ENCODE peak calls at places on chromosomes 3 and 15, in eight cellular contexts. O is PC-9; U is mammary epithelial cell; H is transverse colon; A is CD4-positive, alpha-beta T cell; R is heart left ventricle; Y is MCF 10A; C is glutamatergic neuron. B is an unnamed sample.

GRCh38 chr15:51172190-51172589 is 77.5 kb upstream of the TNFAIP8L3 start:
- DNase-seq in A (no peak), H (no peak), R (no peak), O (no peak), C (no peak), Y (no peak), U (no peak), B (no peak)

GRCh38 chr3:194369522-194370279 is at the start of gene LRRC15:
- DNase-seq in O (peak), R (no peak), C (no peak), A (no peak), Y (peak), U (peak), H (peak), B (no peak)

GRCh38 chr3:123394391-123395022 is 54.4 kb downstream of the ADCY5 start:
- DNase-seq in C (no peak), Y (no peak), H (no peak), U (no peak), O (no peak), A (no peak), R (no peak), B (no peak)

GRCh38 chr3:120743556-120744195 is 1.1 kb downstream of the GTF2E1 start:
- DNase-seq in A (no peak), C (no peak), R (no peak), Y (no peak), U (peak), O (no peak), H (no peak), B (no peak)

GRCh38 chr3:123383101-123384053 is 65.5 kb downstream of the ADCY5 start:
- DNase-seq in U (no peak), H (no peak), R (peak), O (peak), C (no peak), A (no peak), Y (no peak), B (no peak)

GRCh38 chr3:4043867-4044575 is 244.8 kb downstream of the LRRN1 start:
- DNase-seq in A (no peak), U (no peak), Y (no peak), R (no peak), C (no peak), O (no peak), H (no peak), B (no peak)

GRCh38 chr3:13509066-13509815 is 29.1 kb downstream of the HDAC11 start:
- DNase-seq in C (no peak), R (no peak), O (no peak), Y (no peak), U (no peak), A (no peak), H (no peak), B (no peak)

GRCh38 chr3:170865209-170866094 is 4.5 kb downstream of the RPL22L1 start:
- DNase-seq in O (peak), Y (peak), U (peak), C (no peak), H (no peak), A (no peak), R (no peak), B (no peak)

GRCh38 chr15:85007741-85008140 is 26.1 kb downstream of the PDE8A start:
- DNase-seq in O (no peak), Y (no peak), H (no peak), A (no peak), U (no peak), R (no peak), C (no peak), B (no peak)

GRCh38 chr3:188152660-188153497 is 1.1 kb upstream of the LPP start:
- DNase-seq in A (peak), R (no peak), C (peak), O (peak), U (peak), H (peak), Y (peak), B (peak)

GRCh38 chr3:181941250-181941649 is 229.5 kb downstream of the SOX2 start:
- DNase-seq in O (no peak), H (no peak), C (no peak), U (peak), Y (no peak), R (no peak), A (no peak), B (no peak)

GRCh38 chr3:159732172-159733111 is 256.2 kb upstream of the IL12A start:
- DNase-seq in A (no peak), H (no peak), Y (peak), C (no peak), U (peak), R (no peak), O (peak), B (no peak)

GRCh38 chr3:139202226-139202958 is 141.4 kb upstream of the MRPS22 start:
- DNase-seq in O (peak), H (peak), A (no peak), R (no peak), U (peak), Y (peak), C (peak), B (no peak)

GRCh38 chr3:79729096-79729495 is 38.7 kb downstream of the ROBO1 start:
- DNase-seq in U (no peak), A (no peak), H (no peak), O (no peak), R (no peak), C (no peak), Y (peak), B (no peak)

GRCh38 chr15:75235760-75236729 is 22.1 kb upstream of the GOLGA6C start:
- DNase-seq in C (peak), A (no peak), O (peak), Y (no peak), R (peak), H (no peak), U (no peak), B (no peak)

GRCh38 chr3:108008931-108009635 is 81.7 kb downstream of the CD47 start:
- DNase-seq in R (no peak), U (peak), O (no peak), C (no peak), A (no peak), Y (no peak), H (no peak), B (no peak)

GRCh38 chr3:171497546-171497945 is 37.3 kb upstream of the TNIK start:
- DNase-seq in R (no peak), A (no peak), O (no peak), C (no peak), H (no peak), U (no peak), Y (no peak), B (no peak)

GRCh38 chr3:108552267-108553159 is 36.7 kb downstream of the CIP2A start:
- DNase-seq in A (no peak), O (peak), H (no peak), U (peak), C (no peak), Y (peak), R (no peak), B (no peak)

GRCh38 chr3:86830566-86830965 is 160.4 kb downstream of the VGLL3 start:
- DNase-seq in R (no peak), H (no peak), O (peak), Y (peak), A (no peak), C (no peak), U (peak), B (no peak)

GRCh38 chr3:61444794-61445193 is 116.6 kb upstream of the PTPRG start:
- DNase-seq in O (no peak), U (no peak), C (no peak), H (no peak), R (no peak), A (no peak), Y (no peak), B (no peak)

GRCh38 chr3:86991840-86992430 is 986 bp upstream of the VGLL3 start:
- DNase-seq in R (no peak), Y (no peak), A (no peak), O (no peak), C (no peak), U (peak), H (no peak), B (no peak)

GRCh38 chr15:22224241-22224671 is 143.9 kb downstream of the OR4M2 start:
- DNase-seq in A (no peak), C (no peak), U (no peak), O (no peak), H (no peak), R (no peak), Y (peak), B (no peak)

GRCh38 chr3:98754483-98754882 is 8.7 kb upstream of the ST3GAL6 start:
- DNase-seq in O (no peak), R (no peak), U (no peak), Y (no peak), A (no peak), H (no peak), C (no peak), B (no peak)

GRCh38 chr3:16885948-16886683 is 1.4 kb downstream of the PLCL2 start:
- DNase-seq in Y (no peak), U (no peak), A (no peak), C (no peak), O (no peak), H (no peak), R (no peak), B (no peak)

GRCh38 chr3:134677196-134677986 is 26.6 kb upstream of the KY start:
- DNase-seq in H (no peak), A (no peak), C (no peak), Y (peak), O (no peak), R (peak), U (no peak), B (no peak)

GRCh38 chr15:34239151-34239761 is 14.4 kb downstream of the EMC4 start:
- DNase-seq in O (peak), A (no peak), H (no peak), R (no peak), C (no peak), Y (peak), U (peak), B (no peak)

GRCh38 chr3:188672840-188673239 is 498.9 kb upstream of the TPRG1 start:
- DNase-seq in C (no peak), O (no peak), H (no peak), Y (no peak), A (no peak), U (no peak), R (no peak), B (no peak)

GRCh38 chr15:59017459-59017858 is 30.0 kb downstream of the RNF111 start:
- DNase-seq in R (no peak), A (no peak), C (no peak), U (no peak), H (no peak), O (no peak), Y (no peak), B (no peak)

GRCh38 chr3:29079358-29079757 is 201.5 kb upstream of the RBMS3 start:
- DNase-seq in Y (no peak), H (no peak), O (no peak), C (no peak), R (no peak), A (no peak), U (no peak), B (no peak)

GRCh38 chr3:176514297-176514696 is 683.0 kb downstream of the TBL1XR1 start:
- DNase-seq in H (no peak), R (no peak), A (no peak), O (peak), U (peak), Y (peak), C (no peak), B (no peak)

GRCh38 chr15:29668120-29668602 is 154.1 kb downstream of the TJP1 start:
- DNase-seq in C (peak), H (peak), Y (peak), O (peak), U (peak), A (no peak), R (peak), B (no peak)

GRCh38 chr15:60118146-60118545 is 114.0 kb downstream of the FOXB1 start:
- DNase-seq in H (no peak), Y (no peak), O (no peak), C (no peak), U (no peak), A (no peak), R (no peak), B (no peak)

GRCh38 chr3:68290333-68290732 is 635.9 kb upstream of the SUCLG2 start:
- DNase-seq in U (no peak), Y (no peak), R (no peak), A (no peak), O (no peak), C (no peak), H (no peak), B (no peak)

GRCh38 chr3:66971891-66972551 is 26.1 kb upstream of the KBTBD8 start:
- DNase-seq in A (peak), O (no peak), Y (peak), U (peak), H (peak), R (peak), C (peak), B (peak)

GRCh38 chr15:63499611-63500010 is 4.8 kb upstream of the USP3 start:
- DNase-seq in U (no peak), Y (no peak), R (no peak), C (no peak), H (no peak), A (no peak), O (no peak), B (no peak)

GRCh38 chr15:64690578-64691296 is 84.7 kb downstream of the RBPMS2 start:
- DNase-seq in H (no peak), C (no peak), A (no peak), O (no peak), U (no peak), Y (no peak), R (no peak), B (no peak)
- TF ChIP-seq CTCF in H (no peak), C (peak), A (no peak), O (peak), U (no peak), Y (peak), R (no peak), B (no peak)

GRCh38 chr3:30614943-30615342 is 8.5 kb downstream of the TGFBR2 start:
- DNase-seq in H (no peak), Y (no peak), U (peak), A (no peak), R (no peak), O (no peak), C (no peak), B (no peak)
- TF ChIP-seq CTCF in H (no peak), Y (no peak), U (no peak), A (no peak), R (no peak), O (no peak), C (no peak), B (no peak)

GRCh38 chr3:111338059-111338698 is 203.8 kb upstream of the CD96 start:
- DNase-seq in R (peak), U (peak), H (peak), A (no peak), O (no peak), C (peak), Y (peak), B (no peak)
- TF ChIP-seq CTCF in R (peak), U (peak), H (peak), A (peak), O (peak), C (peak), Y (peak), B (no peak)

GRCh38 chr3:132803889-132804288 is 81.7 kb upstream of the NPHP3 start:
- DNase-seq in A (no peak), U (peak), H (no peak), Y (no peak), O (peak), R (no peak), C (no peak), B (no peak)
- TF ChIP-seq CTCF in A (no peak), U (no peak), H (no peak), Y (no peak), O (no peak), R (no peak), C (no peak), B (no peak)

GRCh38 chr3:27910456-27910855 is 188.3 kb upstream of the EOMES start:
- DNase-seq in R (no peak), C (no peak), A (no peak), U (no peak), H (no peak), Y (no peak), O (no peak), B (no peak)

GRCh38 chr3:27914199-27914598 is 192.1 kb upstream of the EOMES start:
- DNase-seq in C (no peak), H (no peak), U (peak), Y (peak), O (no peak), A (no peak), R (no peak), B (no peak)
- TF ChIP-seq CTCF in C (no peak), H (no peak), U (no peak), Y (peak), O (no peak), A (no peak), R (no peak), B (no peak)

DNA sequence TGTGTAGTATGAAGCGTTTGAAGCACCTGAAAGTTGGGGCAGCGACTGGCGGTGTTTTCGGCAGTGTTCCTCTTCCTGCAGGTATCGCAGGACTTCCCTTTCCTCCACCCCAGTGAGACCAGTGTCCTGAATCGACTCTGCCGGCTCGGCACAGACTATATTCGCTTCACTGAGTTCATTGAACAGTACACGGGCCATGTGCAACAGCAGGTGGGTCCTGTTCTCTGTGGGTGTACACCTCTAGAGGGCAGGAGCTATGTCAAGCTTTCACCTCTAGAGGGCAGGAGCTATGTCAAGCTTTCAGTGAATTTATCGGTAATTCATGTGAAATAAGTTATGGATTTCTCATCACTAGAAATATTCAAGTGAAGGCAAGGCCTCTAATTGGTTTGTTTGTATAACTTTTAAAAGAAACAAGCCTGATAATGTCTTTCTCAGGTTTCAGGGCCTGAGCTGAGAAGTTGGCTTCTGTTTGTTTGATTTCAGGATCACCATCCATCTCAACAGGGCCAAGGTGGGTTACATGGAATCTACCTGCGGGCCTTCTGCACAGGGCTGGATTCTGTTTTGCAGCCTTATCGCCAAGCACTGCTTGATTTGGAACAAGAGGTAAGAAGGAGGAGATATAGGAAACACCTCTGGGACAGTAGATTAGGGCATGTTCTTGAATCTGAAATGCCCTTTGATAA is 5.3 kb downstream of the TUBGCP4 start:
- DNase-seq in O (no peak), Y (peak), H (peak), A (peak), R (no peak), U (peak), C (peak), B (no peak)
- TF ChIP-seq CTCF in O (peak), Y (peak), H (peak), A (peak), R (peak), U (peak), C (peak), B (peak)

DNA sequence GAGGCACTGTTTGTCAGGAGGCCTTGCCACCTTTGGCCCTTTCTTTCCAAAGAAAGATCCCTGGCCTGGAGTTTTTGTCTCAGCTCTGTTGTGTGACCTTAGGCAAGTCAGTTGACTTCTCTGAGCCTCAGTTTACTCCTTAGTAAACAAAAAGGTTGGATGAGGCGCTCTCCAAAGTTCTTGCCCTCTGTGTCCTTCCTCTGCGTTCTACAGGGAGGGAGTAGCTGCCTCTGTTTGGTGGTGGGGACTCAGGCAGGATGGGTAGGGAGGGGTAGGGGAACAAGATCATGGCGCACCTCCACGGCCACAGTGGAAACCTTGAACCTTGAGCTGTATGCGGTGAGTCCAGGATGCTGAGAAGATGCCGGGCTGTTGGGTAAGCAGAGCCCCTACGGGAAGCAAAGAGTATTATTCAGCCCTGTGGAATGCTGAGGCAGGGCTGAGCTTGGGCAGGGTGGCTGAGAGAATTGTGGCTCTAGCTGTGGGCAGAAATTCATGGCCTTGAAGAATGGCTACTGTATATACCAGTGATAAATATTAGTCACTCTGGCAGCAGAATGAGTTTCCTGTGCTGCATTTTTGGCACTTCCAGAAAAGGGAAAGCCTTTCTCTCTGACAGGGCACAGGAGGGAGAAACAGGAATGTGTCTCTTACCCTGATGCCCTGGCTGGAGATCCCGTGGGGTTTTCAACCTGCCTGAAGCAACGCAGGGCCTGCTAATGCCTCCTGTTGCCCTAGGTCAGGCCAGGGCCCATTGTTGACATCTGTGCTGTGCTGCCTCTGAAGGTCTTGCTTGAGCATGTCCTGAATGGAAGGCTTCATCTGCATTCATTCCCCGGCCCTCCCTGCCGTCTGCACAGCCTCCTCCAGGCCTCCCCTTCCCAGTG is 39.9 kb downstream of the SMAD3 start:
- DNase-seq in U (peak), R (no peak), C (peak), A (no peak), Y (peak), H (peak), O (peak), B (no peak)
- TF ChIP-seq CTCF in U (no peak), R (no peak), C (no peak), A (no peak), Y (no peak), H (no peak), O (no peak), B (no peak)

DNA sequence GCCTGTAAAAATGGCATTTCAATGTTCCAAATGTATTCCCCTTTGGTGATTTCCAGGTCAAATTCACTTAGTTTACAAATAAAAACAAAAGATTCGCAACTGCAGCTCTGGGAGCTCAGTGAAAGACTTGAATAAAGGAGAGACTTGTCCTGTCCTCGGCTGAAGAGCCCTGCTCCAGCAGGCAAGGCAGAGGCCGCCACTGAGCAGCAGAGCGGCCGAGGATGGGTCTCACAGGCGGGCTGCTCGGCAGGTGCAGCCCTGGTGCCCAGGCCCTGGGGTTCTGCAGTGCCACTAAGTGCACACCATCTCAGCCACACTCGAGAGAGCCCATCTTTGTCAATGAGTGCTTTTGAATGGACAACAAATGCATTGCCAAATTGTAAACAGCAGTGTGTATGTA is 856.2 kb downstream of the AGBL1 start:
- DNase-seq in A (no peak), H (no peak), Y (no peak), O (no peak), C (no peak), R (no peak), U (no peak), B (no peak)
- TF ChIP-seq CTCF in A (no peak), H (no peak), Y (no peak), O (no peak), C (no peak), R (no peak), U (no peak), B (no peak)

B was measured in activated B cell treated with CpG ODN at 0.5 μM for 24 hours.